ENCODE peak calls at places on chromosomes 7 and 10, in eight cellular contexts. U is upper lobe of right lung, Q is heart left ventricle, I is foreskin keratinocyte, R is GM10248, B is fibroblast of pulmonary artery, E is AG04449, Z is GM23338. Y is an unnamed sample.

GRCh38 chr10:128000660-128001059 is 93.8 kb downstream of the PTPRE start:
- DNase-seq in U (peak), Q (peak), I (no peak), R (no peak), B (no peak), E (no peak), Z (no peak), Y (no peak)

GRCh38 chr10:102230861-102231356 is 4.8 kb downstream of the ELOVL3 start:
- DNase-seq in U (peak), Q (peak), I (no peak), R (peak), B (peak), E (no peak), Z (peak), Y (peak)

GRCh38 chr7:92720604-92721350 is 115.6 kb downstream of the CDK6 start:
- DNase-seq in U (no peak), Q (no peak), I (no peak), R (peak), B (no peak), E (no peak), Z (no peak), Y (no peak)

GRCh38 chr7:98110249-98111022 is 3.8 kb downstream of the LMTK2 start:
- DNase-seq in U (no peak), Q (peak), I (no peak), R (no peak), B (peak), E (no peak), Z (peak), Y (no peak)

GRCh38 chr10:68284597-68284996 is 47.3 kb upstream of the HNRNPH3 start:
- DNase-seq in U (no peak), Q (no peak), I (no peak), R (no peak), B (no peak), E (no peak), Z (no peak), Y (no peak)

GRCh38 chr7:90825779-90826178 is 229.7 kb downstream of the CDK14 start:
- DNase-seq in U (no peak), Q (no peak), I (no peak), R (no peak), B (peak), E (peak), Z (no peak), Y (no peak)

GRCh38 chr10:25026463-25026862 is 10.1 kb downstream of the THNSL1 start:
- DNase-seq in U (no peak), Q (no peak), I (peak), R (no peak), B (peak), E (no peak), Z (no peak), Y (no peak)

GRCh38 chr10:6136215-6137201 is 47.7 kb downstream of the RBM17 start:
- DNase-seq in U (no peak), Q (no peak), I (peak), R (peak), B (peak), E (no peak), Z (no peak), Y (no peak)

GRCh38 chr10:110724116-110724701 is 80.1 kb downstream of the RBM20 start:
- DNase-seq in U (no peak), Q (no peak), I (no peak), R (peak), B (no peak), E (no peak), Z (no peak), Y (no peak)

GRCh38 chr7:5594616-5595544 is 171.2 kb upstream of the TNRC18 start:
- DNase-seq in U (no peak), Q (no peak), I (no peak), R (no peak), B (no peak), E (no peak), Z (peak), Y (no peak)

GRCh38 chr7:100888988-100889760 is at the start of gene UFSP1:
- DNase-seq in U (no peak), Q (no peak), I (peak), R (no peak), B (no peak), E (no peak), Z (no peak), Y (no peak)
- TF ChIP-seq CTCF in U (no peak), Q (no peak), I (no peak), R (no peak), B (no peak), E (no peak), Z (no peak), Y (no peak)

DNA sequence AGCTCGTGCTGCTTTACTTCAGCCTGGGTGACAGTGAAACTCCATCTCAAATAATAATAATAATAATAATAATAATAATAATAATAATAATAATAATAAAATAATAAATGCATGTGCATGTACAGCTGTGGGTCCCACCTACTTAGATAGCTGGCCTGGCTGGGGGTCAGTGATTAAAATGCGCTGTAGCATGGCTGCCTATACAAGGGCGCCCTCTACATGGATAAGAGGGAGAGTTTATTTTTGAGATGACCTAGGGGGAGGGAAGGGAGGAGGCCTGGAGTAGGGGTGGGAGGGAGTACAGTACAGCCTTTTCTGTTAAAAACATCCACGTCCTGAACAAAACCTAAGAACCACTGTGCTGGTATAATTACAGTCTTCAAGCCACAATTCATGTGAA is 146.4 kb downstream of the TMEM178B start:
- DNase-seq in U (no peak), Q (no peak), I (no peak), R (peak), B (no peak), E (no peak), Z (peak), Y (no peak)
- TF ChIP-seq CTCF in U (no peak), Q (peak), I (no peak), R (peak), B (no peak), E (no peak), Z (peak), Y (no peak)

GRCh38 chr7:115748123-115748738 is 282.3 kb downstream of the TFEC start:
- DNase-seq in U (no peak), Q (no peak), I (peak), R (no peak), B (peak), E (no peak), Z (peak), Y (no peak)
- TF ChIP-seq CTCF in U (no peak), Q (peak), I (peak), R (peak), B (peak), E (peak), Z (peak), Y (no peak)

GRCh38 chr10:117431160-117431559 is 55.9 kb upstream of the PDZD8 start:
- DNase-seq in U (no peak), Q (no peak), I (peak), R (no peak), B (no peak), E (peak), Z (no peak), Y (peak)
- TF ChIP-seq CTCF in U (no peak), Q (no peak), I (peak), R (no peak), B (no peak), E (peak), Z (peak), Y (peak)

DNA sequence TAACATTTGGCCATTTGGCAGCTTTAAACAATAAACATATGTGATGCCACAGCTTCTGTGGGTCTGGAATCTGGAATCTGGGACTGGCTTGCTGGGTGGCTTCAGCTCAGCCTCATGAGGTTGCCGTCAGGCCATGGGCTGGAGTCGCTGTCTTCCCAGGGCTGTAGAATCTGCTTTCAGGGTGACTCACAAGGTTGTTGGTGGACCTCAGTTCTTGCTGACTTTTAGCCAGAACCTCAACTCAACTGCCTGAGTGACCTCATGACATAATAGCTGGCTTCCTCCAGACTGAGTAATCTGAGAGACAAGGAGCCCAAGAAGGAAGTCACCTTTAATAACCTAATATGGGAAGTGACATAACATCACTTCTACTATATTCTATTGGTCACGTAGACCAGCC is 44.6 kb upstream of the TSPAN13 start:
- DNase-seq in U (no peak), Q (peak), I (peak), R (no peak), B (peak), E (peak), Z (peak), Y (no peak)
- TF ChIP-seq CTCF in U (no peak), Q (no peak), I (no peak), R (no peak), B (no peak), E (no peak), Z (no peak), Y (no peak)

DNA sequence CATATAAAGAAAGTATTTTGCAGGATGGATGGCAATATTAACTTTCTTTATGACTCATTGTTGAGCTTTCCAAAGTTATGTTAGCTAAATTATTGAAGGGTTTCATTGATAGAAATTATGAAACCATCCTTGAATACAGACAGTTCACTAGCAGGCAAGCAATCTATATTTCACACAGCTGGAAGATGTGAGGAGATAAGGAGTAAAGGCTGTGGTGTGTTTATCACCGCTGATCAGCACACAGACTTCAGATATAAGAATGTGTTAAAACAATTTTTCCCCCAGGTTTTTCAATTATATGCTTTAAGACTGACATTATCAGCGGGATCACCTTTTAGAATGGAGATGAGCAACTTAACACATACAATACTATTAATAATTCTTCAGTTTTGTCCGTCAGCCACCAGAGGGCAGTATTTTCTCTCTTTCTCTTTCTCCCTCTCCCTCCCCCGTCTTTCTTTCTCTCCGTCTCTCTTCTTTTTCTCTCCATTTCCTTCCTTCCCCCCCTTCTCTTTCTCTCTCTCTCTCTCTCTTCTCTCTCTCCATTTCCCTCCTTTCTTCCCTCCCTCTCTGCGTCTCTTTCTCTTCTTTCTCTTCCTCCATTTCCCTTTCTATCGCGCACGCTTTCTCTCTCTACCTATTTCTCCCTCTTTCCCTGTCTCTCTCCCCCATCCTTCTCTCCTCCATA is 62.9 kb upstream of the FAM171A1 start:
- DNase-seq in U (no peak), Q (no peak), I (peak), R (peak), B (peak), E (no peak), Z (peak), Y (no peak)
- TF ChIP-seq CTCF in U (peak), Q (peak), I (peak), R (peak), B (peak), E (peak), Z (peak), Y (peak)

GRCh38 chr7:117401293-117402002 is 25.8 kb downstream of the ASZ1 start:
- DNase-seq in U (no peak), Q (no peak), I (no peak), R (no peak), B (peak), E (no peak), Z (peak), Y (no peak)
- TF ChIP-seq CTCF in U (peak), Q (no peak), I (peak), R (no peak), B (peak), E (peak), Z (peak), Y (no peak)

GRCh38 chr10:71217266-71218045 is 5.1 kb downstream of the UNC5B start:
- DNase-seq in U (peak), Q (no peak), I (peak), R (no peak), B (no peak), E (no peak), Z (peak), Y (no peak)
- TF ChIP-seq CTCF in U (no peak), Q (no peak), I (no peak), R (no peak), B (no peak), E (no peak), Z (peak), Y (no peak)

Y was measured in CD14-positive monocyte.